ENCODE peak calls at places on chromosomes 4 and X, in nine cellular contexts. One of them, this sample, is unnamed.
A peak's percentile ranks its signal among the peaks of the same experiment; 100 is the strongest.

GRCh38 chr4:144611850-144612249 is 34.1 kb upstream of the HHIP start:
- DNase-seq in activated naive CD8-positive, alpha-beta T cell treated with anti-CD3 and anti-CD28 coated beads, Interleukin-2, amount 50 U/mL, for 24 hours: no peak
- DNase-seq in nephron progenitor cell: peak; percentile 5
- DNase-seq in GM10248: peak; percentile 22
- DNase-seq in HS-5: no peak
- DNase-seq in spleen: no peak
- DNase-seq in NCI-H524: no peak
- DNase-seq in GM03348: peak; percentile 3
- DNase-seq in AG09309: no peak
- DNase-seq in this sample: peak; percentile 3

GRCh38 chr4:110636677-110637407 is 14.0 kb upstream of the PITX2 start:
- DNase-seq in activated naive CD8-positive, alpha-beta T cell treated with anti-CD3 and anti-CD28 coated beads, Interleukin-2, amount 50 U/mL, for 24 hours: no peak
- DNase-seq in nephron progenitor cell: peak; percentile 80
- DNase-seq in GM10248: no peak
- DNase-seq in HS-5: no peak
- DNase-seq in spleen: no peak
- DNase-seq in NCI-H524: no peak
- DNase-seq in GM03348: peak; percentile 94
- DNase-seq in AG09309: peak; percentile 60
- DNase-seq in this sample: peak; percentile 96

GRCh38 chrX:87702795-87703194 is 185.2 kb downstream of the KLHL4 start:
- DNase-seq in activated naive CD8-positive, alpha-beta T cell treated with anti-CD3 and anti-CD28 coated beads, Interleukin-2, amount 50 U/mL, for 24 hours: no peak
- DNase-seq in nephron progenitor cell: no peak
- DNase-seq in GM10248: no peak
- DNase-seq in HS-5: no peak
- DNase-seq in spleen: no peak
- DNase-seq in NCI-H524: no peak
- DNase-seq in GM03348: no peak
- DNase-seq in AG09309: no peak
- DNase-seq in this sample: no peak

GRCh38 chr4:145177906-145178538 is 2.4 kb downstream of the OTUD4 start:
- DNase-seq in activated naive CD8-positive, alpha-beta T cell treated with anti-CD3 and anti-CD28 coated beads, Interleukin-2, amount 50 U/mL, for 24 hours: no peak
- DNase-seq in nephron progenitor cell: no peak
- DNase-seq in GM10248: no peak
- DNase-seq in HS-5: no peak
- DNase-seq in spleen: no peak
- DNase-seq in NCI-H524: no peak
- DNase-seq in GM03348: no peak
- DNase-seq in AG09309: no peak
- DNase-seq in this sample: peak; percentile 16

GRCh38 chrX:134530845-134531244 is 70.9 kb downstream of the HPRT1 start:
- DNase-seq in activated naive CD8-positive, alpha-beta T cell treated with anti-CD3 and anti-CD28 coated beads, Interleukin-2, amount 50 U/mL, for 24 hours: no peak
- DNase-seq in nephron progenitor cell: no peak
- DNase-seq in GM10248: no peak
- DNase-seq in HS-5: no peak
- DNase-seq in spleen: no peak
- DNase-seq in NCI-H524: no peak
- DNase-seq in GM03348: no peak
- DNase-seq in AG09309: no peak
- DNase-seq in this sample: no peak

GRCh38 chr4:161799687-161800086 is 364.1 kb downstream of the FSTL5 start:
- DNase-seq in activated naive CD8-positive, alpha-beta T cell treated with anti-CD3 and anti-CD28 coated beads, Interleukin-2, amount 50 U/mL, for 24 hours: no peak
- DNase-seq in nephron progenitor cell: no peak
- DNase-seq in GM10248: no peak
- DNase-seq in HS-5: peak; percentile 45
- DNase-seq in spleen: no peak
- DNase-seq in NCI-H524: no peak
- DNase-seq in GM03348: no peak
- DNase-seq in AG09309: no peak
- DNase-seq in this sample: no peak

GRCh38 chr4:140260227-140260626 is 106.2 kb upstream of the MAML3 start:
- DNase-seq in activated naive CD8-positive, alpha-beta T cell treated with anti-CD3 and anti-CD28 coated beads, Interleukin-2, amount 50 U/mL, for 24 hours: no peak
- DNase-seq in nephron progenitor cell: no peak
- DNase-seq in GM10248: no peak
- DNase-seq in HS-5: peak; percentile 83
- DNase-seq in spleen: no peak
- DNase-seq in NCI-H524: no peak
- DNase-seq in GM03348: peak; percentile 67
- DNase-seq in AG09309: no peak
- DNase-seq in this sample: peak; percentile 44

GRCh38 chr4:30720656-30721352 is 635 bp downstream of the PCDH7 start:
- DNase-seq in activated naive CD8-positive, alpha-beta T cell treated with anti-CD3 and anti-CD28 coated beads, Interleukin-2, amount 50 U/mL, for 24 hours: peak; percentile 4
- DNase-seq in nephron progenitor cell: peak; percentile 54
- DNase-seq in GM10248: peak; percentile 15
- DNase-seq in HS-5: no peak
- DNase-seq in spleen: peak; percentile 75
- DNase-seq in NCI-H524: peak; percentile 13
- DNase-seq in GM03348: peak; percentile 60
- DNase-seq in AG09309: no peak
- DNase-seq in this sample: peak; percentile 71

GRCh38 chr4:151276787-151277557 is at the start of gene PRSS48:
- DNase-seq in activated naive CD8-positive, alpha-beta T cell treated with anti-CD3 and anti-CD28 coated beads, Interleukin-2, amount 50 U/mL, for 24 hours: peak; percentile 65
- DNase-seq in nephron progenitor cell: peak; percentile 76
- DNase-seq in GM10248: peak; percentile 58
- DNase-seq in HS-5: no peak
- DNase-seq in spleen: no peak
- DNase-seq in NCI-H524: no peak
- DNase-seq in GM03348: peak; percentile 81
- DNase-seq in AG09309: no peak
- DNase-seq in this sample: peak; percentile 71

GRCh38 chrX:101993335-101993734 is 61.5 kb upstream of the ZMAT1 start:
- DNase-seq in activated naive CD8-positive, alpha-beta T cell treated with anti-CD3 and anti-CD28 coated beads, Interleukin-2, amount 50 U/mL, for 24 hours: no peak
- DNase-seq in nephron progenitor cell: no peak
- DNase-seq in GM10248: no peak
- DNase-seq in HS-5: no peak
- DNase-seq in spleen: no peak
- DNase-seq in NCI-H524: no peak
- DNase-seq in GM03348: no peak
- DNase-seq in AG09309: no peak
- DNase-seq in this sample: no peak

GRCh38 chr4:2977116-2978097 is 14.0 kb downstream of the GRK4 start:
- DNase-seq in activated naive CD8-positive, alpha-beta T cell treated with anti-CD3 and anti-CD28 coated beads, Interleukin-2, amount 50 U/mL, for 24 hours: no peak
- DNase-seq in nephron progenitor cell: no peak
- DNase-seq in GM10248: no peak
- DNase-seq in HS-5: no peak
- DNase-seq in spleen: no peak
- DNase-seq in NCI-H524: peak; percentile 40
- DNase-seq in GM03348: peak; percentile 28
- DNase-seq in AG09309: peak; percentile 17
- DNase-seq in this sample: peak; percentile 45

GRCh38 chr4:170089274-170089742 is 448 bp downstream of the AADAT start:
- DNase-seq in activated naive CD8-positive, alpha-beta T cell treated with anti-CD3 and anti-CD28 coated beads, Interleukin-2, amount 50 U/mL, for 24 hours: no peak
- DNase-seq in nephron progenitor cell: peak; percentile 44
- DNase-seq in GM10248: peak; percentile 8
- DNase-seq in HS-5: peak; percentile 14
- DNase-seq in spleen: no peak
- DNase-seq in NCI-H524: peak; percentile 20
- DNase-seq in GM03348: peak; percentile 47
- DNase-seq in AG09309: no peak
- DNase-seq in this sample: peak; percentile 49

GRCh38 chr4:42594880-42595279 is 62.0 kb downstream of the ATP8A1 start:
- DNase-seq in activated naive CD8-positive, alpha-beta T cell treated with anti-CD3 and anti-CD28 coated beads, Interleukin-2, amount 50 U/mL, for 24 hours: no peak
- DNase-seq in nephron progenitor cell: no peak
- DNase-seq in GM10248: no peak
- DNase-seq in HS-5: no peak
- DNase-seq in spleen: no peak
- DNase-seq in NCI-H524: no peak
- DNase-seq in GM03348: no peak
- DNase-seq in AG09309: no peak
- DNase-seq in this sample: no peak

GRCh38 chrX:101787934-101788333 is 128.3 kb upstream of the ARMCX2 start:
- DNase-seq in activated naive CD8-positive, alpha-beta T cell treated with anti-CD3 and anti-CD28 coated beads, Interleukin-2, amount 50 U/mL, for 24 hours: no peak
- DNase-seq in nephron progenitor cell: no peak
- DNase-seq in GM10248: no peak
- DNase-seq in HS-5: no peak
- DNase-seq in spleen: no peak
- DNase-seq in NCI-H524: no peak
- DNase-seq in GM03348: no peak
- DNase-seq in AG09309: no peak
- DNase-seq in this sample: no peak

GRCh38 chrX:110614596-110614995 is 181.0 kb downstream of the CHRDL1 start:
- DNase-seq in activated naive CD8-positive, alpha-beta T cell treated with anti-CD3 and anti-CD28 coated beads, Interleukin-2, amount 50 U/mL, for 24 hours: no peak
- DNase-seq in nephron progenitor cell: no peak
- DNase-seq in GM10248: no peak
- DNase-seq in HS-5: no peak
- DNase-seq in spleen: no peak
- DNase-seq in NCI-H524: no peak
- DNase-seq in GM03348: no peak
- DNase-seq in AG09309: no peak
- DNase-seq in this sample: no peak

GRCh38 chr4:111923786-111924185 is 221.5 kb upstream of the FAM241A start:
- DNase-seq in activated naive CD8-positive, alpha-beta T cell treated with anti-CD3 and anti-CD28 coated beads, Interleukin-2, amount 50 U/mL, for 24 hours: no peak
- DNase-seq in nephron progenitor cell: no peak
- DNase-seq in GM10248: no peak
- DNase-seq in HS-5: peak; percentile 51
- DNase-seq in spleen: no peak
- DNase-seq in NCI-H524: no peak
- DNase-seq in GM03348: peak; percentile 25
- DNase-seq in AG09309: no peak
- DNase-seq in this sample: no peak

GRCh38 chr4:106351016-106351415 is 17.6 kb downstream of the GIMD1 start:
- DNase-seq in activated naive CD8-positive, alpha-beta T cell treated with anti-CD3 and anti-CD28 coated beads, Interleukin-2, amount 50 U/mL, for 24 hours: no peak
- DNase-seq in nephron progenitor cell: no peak
- DNase-seq in GM10248: no peak
- DNase-seq in HS-5: no peak
- DNase-seq in spleen: no peak
- DNase-seq in NCI-H524: no peak
- DNase-seq in GM03348: no peak
- DNase-seq in AG09309: no peak
- DNase-seq in this sample: no peak

GRCh38 chrX:87017210-87017609 is 500.4 kb upstream of the KLHL4 start:
- DNase-seq in activated naive CD8-positive, alpha-beta T cell treated with anti-CD3 and anti-CD28 coated beads, Interleukin-2, amount 50 U/mL, for 24 hours: no peak
- DNase-seq in nephron progenitor cell: no peak
- DNase-seq in GM10248: no peak
- DNase-seq in HS-5: no peak
- DNase-seq in spleen: peak; percentile 47
- DNase-seq in NCI-H524: no peak
- DNase-seq in GM03348: no peak
- DNase-seq in AG09309: no peak
- DNase-seq in this sample: no peak

GRCh38 chr4:139734201-139734874 is 68.7 kb downstream of the MGST2 start:
- DNase-seq in activated naive CD8-positive, alpha-beta T cell treated with anti-CD3 and anti-CD28 coated beads, Interleukin-2, amount 50 U/mL, for 24 hours: no peak
- DNase-seq in nephron progenitor cell: no peak
- DNase-seq in GM10248: no peak
- DNase-seq in HS-5: peak; percentile 18
- DNase-seq in spleen: no peak
- DNase-seq in NCI-H524: no peak
- DNase-seq in GM03348: peak; percentile 59
- DNase-seq in AG09309: peak; percentile 35
- DNase-seq in this sample: peak; percentile 7

GRCh38 chr4:77187231-77187630 is 30.2 kb downstream of the CCNG2 start:
- DNase-seq in activated naive CD8-positive, alpha-beta T cell treated with anti-CD3 and anti-CD28 coated beads, Interleukin-2, amount 50 U/mL, for 24 hours: no peak
- DNase-seq in nephron progenitor cell: no peak
- DNase-seq in GM10248: no peak
- DNase-seq in HS-5: no peak
- DNase-seq in spleen: no peak
- DNase-seq in NCI-H524: no peak
- DNase-seq in GM03348: no peak
- DNase-seq in AG09309: no peak
- DNase-seq in this sample: peak; percentile 71

GRCh38 chrX:110241816-110242215 is 76.1 kb downstream of the AMMECR1 start:
- DNase-seq in activated naive CD8-positive, alpha-beta T cell treated with anti-CD3 and anti-CD28 coated beads, Interleukin-2, amount 50 U/mL, for 24 hours: no peak
- DNase-seq in nephron progenitor cell: no peak
- DNase-seq in GM10248: no peak
- DNase-seq in HS-5: no peak
- DNase-seq in spleen: no peak
- DNase-seq in NCI-H524: no peak
- DNase-seq in GM03348: no peak
- DNase-seq in AG09309: no peak
- DNase-seq in this sample: no peak

GRCh38 chrX:24002167-24002566 is 24.8 kb downstream of the KLHL15 start:
- DNase-seq in activated naive CD8-positive, alpha-beta T cell treated with anti-CD3 and anti-CD28 coated beads, Interleukin-2, amount 50 U/mL, for 24 hours: no peak
- DNase-seq in nephron progenitor cell: no peak
- DNase-seq in GM10248: peak; percentile 33
- DNase-seq in HS-5: no peak
- DNase-seq in spleen: no peak
- DNase-seq in NCI-H524: no peak
- DNase-seq in GM03348: no peak
- DNase-seq in AG09309: no peak
- DNase-seq in this sample: no peak

GRCh38 chr4:1318046-1318375 is 28.3 kb downstream of the MAEA start:
- DNase-seq in activated naive CD8-positive, alpha-beta T cell treated with anti-CD3 and anti-CD28 coated beads, Interleukin-2, amount 50 U/mL, for 24 hours: no peak
- DNase-seq in nephron progenitor cell: no peak
- DNase-seq in GM10248: no peak
- DNase-seq in HS-5: no peak
- DNase-seq in spleen: peak; percentile 64
- DNase-seq in NCI-H524: no peak
- DNase-seq in GM03348: no peak
- DNase-seq in AG09309: no peak
- DNase-seq in this sample: no peak

GRCh38 chr4:33722254-33722653 is 2522.1 kb downstream of the ARAP2 start:
- DNase-seq in activated naive CD8-positive, alpha-beta T cell treated with anti-CD3 and anti-CD28 coated beads, Interleukin-2, amount 50 U/mL, for 24 hours: no peak
- DNase-seq in nephron progenitor cell: no peak
- DNase-seq in GM10248: no peak
- DNase-seq in HS-5: no peak
- DNase-seq in spleen: no peak
- DNase-seq in NCI-H524: no peak
- DNase-seq in GM03348: peak; percentile 36
- DNase-seq in AG09309: peak; percentile 64
- DNase-seq in this sample: peak; percentile 61

GRCh38 chrX:16268206-16268605 is 100.9 kb downstream of the MAGEB17 start:
- DNase-seq in activated naive CD8-positive, alpha-beta T cell treated with anti-CD3 and anti-CD28 coated beads, Interleukin-2, amount 50 U/mL, for 24 hours: no peak
- DNase-seq in nephron progenitor cell: no peak
- DNase-seq in GM10248: no peak
- DNase-seq in HS-5: no peak
- DNase-seq in spleen: no peak
- DNase-seq in NCI-H524: no peak
- DNase-seq in GM03348: no peak
- DNase-seq in AG09309: no peak
- DNase-seq in this sample: no peak

GRCh38 chr4:27007507-27007906 is 146.9 kb downstream of the STIM2 start:
- DNase-seq in activated naive CD8-positive, alpha-beta T cell treated with anti-CD3 and anti-CD28 coated beads, Interleukin-2, amount 50 U/mL, for 24 hours: no peak
- DNase-seq in nephron progenitor cell: no peak
- DNase-seq in GM10248: no peak
- DNase-seq in HS-5: no peak
- DNase-seq in spleen: no peak
- DNase-seq in NCI-H524: no peak
- DNase-seq in GM03348: peak; percentile 44
- DNase-seq in AG09309: peak; percentile 27
- DNase-seq in this sample: no peak